ENCODE peak calls at places on chromosomes 12 and 14, in six cellular contexts. One of them, this sample, is unnamed.
A peak's percentile ranks its signal among the peaks of the same experiment; 100 is the strongest.

GRCh38 chr12:65631621-65632111 is 192.6 kb upstream of the HMGA2 start:
- DNase-seq in RPMI7951: peak; percentile 99
- DNase-seq in endothelial cell: no peak
- DNase-seq in NCI-H526 treated with DMSO at 0.1 percent for 48 hours: no peak
- DNase-seq in mammary epithelial cell: peak; percentile 100
- DNase-seq in HCT116: peak; percentile 97
- DNase-seq in this sample: peak; percentile 87

GRCh38 chr12:6452908-6453630 is 1.2 kb downstream of the TAPBPL start:
- DNase-seq in RPMI7951: no peak
- DNase-seq in endothelial cell: no peak
- DNase-seq in NCI-H526 treated with DMSO at 0.1 percent for 48 hours: no peak
- DNase-seq in mammary epithelial cell: no peak
- DNase-seq in HCT116: no peak
- DNase-seq in this sample: no peak

GRCh38 chr12:79415754-79416435 is 274.9 kb downstream of the PAWR start:
- DNase-seq in RPMI7951: peak; percentile 44
- DNase-seq in endothelial cell: no peak
- DNase-seq in NCI-H526 treated with DMSO at 0.1 percent for 48 hours: no peak
- DNase-seq in mammary epithelial cell: peak; percentile 73
- DNase-seq in HCT116: no peak
- DNase-seq in this sample: no peak

GRCh38 chr12:75837700-75838099 is 193.9 kb downstream of the PHLDA1 start:
- DNase-seq in RPMI7951: peak; percentile 50
- DNase-seq in endothelial cell: no peak
- DNase-seq in NCI-H526 treated with DMSO at 0.1 percent for 48 hours: no peak
- DNase-seq in mammary epithelial cell: no peak
- DNase-seq in HCT116: no peak
- DNase-seq in this sample: no peak

GRCh38 chr12:91940826-91941225 is 204.8 kb downstream of the BTG1 start:
- DNase-seq in RPMI7951: no peak
- DNase-seq in endothelial cell: no peak
- DNase-seq in NCI-H526 treated with DMSO at 0.1 percent for 48 hours: no peak
- DNase-seq in mammary epithelial cell: peak; percentile 78
- DNase-seq in HCT116: no peak
- DNase-seq in this sample: no peak

GRCh38 chr12:11545438-11546330 is 103.8 kb upstream of the ETV6 start:
- DNase-seq in RPMI7951: no peak
- DNase-seq in endothelial cell: no peak
- DNase-seq in NCI-H526 treated with DMSO at 0.1 percent for 48 hours: no peak
- DNase-seq in mammary epithelial cell: no peak
- DNase-seq in HCT116: no peak
- DNase-seq in this sample: no peak

GRCh38 chr12:460301-461230 is 827 bp downstream of the B4GALNT3 start:
- DNase-seq in RPMI7951: no peak
- DNase-seq in endothelial cell: peak; percentile 28
- DNase-seq in NCI-H526 treated with DMSO at 0.1 percent for 48 hours: no peak
- DNase-seq in mammary epithelial cell: peak; percentile 14
- DNase-seq in HCT116: no peak
- DNase-seq in this sample: no peak

GRCh38 chr12:120830052-120830940 is 73.9 kb downstream of the SPPL3 start:
- DNase-seq in RPMI7951: no peak
- DNase-seq in endothelial cell: no peak
- DNase-seq in NCI-H526 treated with DMSO at 0.1 percent for 48 hours: no peak
- DNase-seq in mammary epithelial cell: no peak
- DNase-seq in HCT116: no peak
- DNase-seq in this sample: no peak

GRCh38 chr14:32512813-32513212 is 183.7 kb downstream of the AKAP6 start:
- DNase-seq in RPMI7951: no peak
- DNase-seq in endothelial cell: no peak
- DNase-seq in NCI-H526 treated with DMSO at 0.1 percent for 48 hours: no peak
- DNase-seq in mammary epithelial cell: no peak
- DNase-seq in HCT116: no peak
- DNase-seq in this sample: no peak

GRCh38 chr12:98399532-98399931 is 115.9 kb upstream of the TMPO start:
- DNase-seq in RPMI7951: peak; percentile 76
- DNase-seq in endothelial cell: no peak
- DNase-seq in NCI-H526 treated with DMSO at 0.1 percent for 48 hours: no peak
- DNase-seq in mammary epithelial cell: peak; percentile 32
- DNase-seq in HCT116: peak; percentile 82
- DNase-seq in this sample: peak; percentile 43

GRCh38 chr12:30969006-30969405 is 42.5 kb downstream of the TSPAN11 start:
- DNase-seq in RPMI7951: no peak
- DNase-seq in endothelial cell: no peak
- DNase-seq in NCI-H526 treated with DMSO at 0.1 percent for 48 hours: no peak
- DNase-seq in mammary epithelial cell: no peak
- DNase-seq in HCT116: no peak
- DNase-seq in this sample: no peak

GRCh38 chr14:23326491-23327332 is 5.5 kb downstream of the PABPN1 start:
- DNase-seq in RPMI7951: no peak
- DNase-seq in endothelial cell: no peak
- DNase-seq in NCI-H526 treated with DMSO at 0.1 percent for 48 hours: no peak
- DNase-seq in mammary epithelial cell: no peak
- DNase-seq in HCT116: no peak
- DNase-seq in this sample: no peak

GRCh38 chr12:115611477-115611876 is 666.0 kb downstream of the MED13L start:
- DNase-seq in RPMI7951: no peak
- DNase-seq in endothelial cell: no peak
- DNase-seq in NCI-H526 treated with DMSO at 0.1 percent for 48 hours: no peak
- DNase-seq in mammary epithelial cell: no peak
- DNase-seq in HCT116: no peak
- DNase-seq in this sample: no peak

GRCh38 chr12:26233620-26234019 is 38.2 kb downstream of the SSPN start:
- DNase-seq in RPMI7951: peak; percentile 37
- DNase-seq in endothelial cell: no peak
- DNase-seq in NCI-H526 treated with DMSO at 0.1 percent for 48 hours: no peak
- DNase-seq in mammary epithelial cell: peak; percentile 56
- DNase-seq in HCT116: no peak
- DNase-seq in this sample: no peak

This sample was measured in COLO829.